ENCODE peak calls at places on chromosomes 5 and 9, in six cellular contexts. B is sigmoid colon, R is K562, V is HepG2, X is transverse colon, M is upper lobe of left lung. E is an unnamed sample.

GRCh38 chr9:7780261-7780988 is 19.2 kb downstream of the DMAC1 start:
- DNase-seq in R (no peak), V (no peak), X (no peak), M (no peak), B (no peak), E (no peak)

GRCh38 chr5:143106175-143106574 is 297.3 kb downstream of the NR3C1 start:
- DNase-seq in B (no peak), V (peak), R (no peak), X (no peak), M (peak), E (no peak)

GRCh38 chr5:55226027-55226933 is 835 bp downstream of the MCIDAS start:
- DNase-seq in B (no peak), R (peak), V (peak), X (peak), M (no peak), E (no peak)

GRCh38 chr5:149450199-149450598 is 71.1 kb upstream of the IL17B start:
- DNase-seq in X (peak), M (peak), V (no peak), R (no peak), B (peak), E (no peak)

GRCh38 chr5:139638090-139638735 is 9.9 kb upstream of the CXXC5 start:
- DNase-seq in X (peak), B (peak), V (no peak), M (peak), R (peak), E (peak)

GRCh38 chr5:16713386-16713928 is 96.7 kb upstream of the RETREG1 start:
- DNase-seq in V (no peak), M (no peak), R (no peak), B (no peak), X (peak), E (no peak)

GRCh38 chr9:131545003-131545785 is at the start of gene PRRT1B:
- DNase-seq in B (no peak), M (peak), R (no peak), X (peak), V (peak), E (no peak)

GRCh38 chr9:132943677-132944293 is 631 bp downstream of the TSC1 start:
- DNase-seq in M (no peak), V (no peak), B (no peak), X (peak), R (no peak), E (no peak)

GRCh38 chr9:136438909-136439549 is 616 bp downstream of the INPP5E start:
- DNase-seq in B (no peak), R (peak), V (no peak), M (peak), X (peak), E (no peak)

GRCh38 chr5:138468133-138468965 is 3.1 kb downstream of the EGR1 start:
- DNase-seq in M (no peak), B (no peak), X (no peak), R (no peak), V (no peak), E (no peak)

GRCh38 chr5:138465288-138466057 is at the start of gene EGR1:
- DNase-seq in M (peak), B (peak), R (peak), X (peak), V (peak), E (no peak)

GRCh38 chr5:138466058-138466899 is 1.0 kb downstream of the EGR1 start:
- DNase-seq in V (peak), B (no peak), M (peak), R (peak), X (peak), E (no peak)

GRCh38 chr5:138467711-138468132 is 2.4 kb downstream of the EGR1 start:
- DNase-seq in R (no peak), X (peak), M (no peak), V (no peak), B (no peak), E (peak)

GRCh38 chr5:138466900-138467710 is 1.8 kb downstream of the EGR1 start:
- DNase-seq in R (no peak), M (no peak), V (no peak), X (peak), B (no peak), E (peak)
- TF ChIP-seq POLR2A in R (peak), M (no peak), V (no peak), X (peak), B (no peak), E (no peak)

GRCh38 chr9:21505425-21506179 is 23.5 kb upstream of the IFNE start:
- DNase-seq in X (no peak), R (no peak), V (no peak), M (no peak), B (no peak), E (no peak)
- TF ChIP-seq POLR2AphosphoS5 in X (no peak), R (no peak), V (no peak), M (no peak), B (no peak), E (no peak)

GRCh38 chr9:137722481-137722880 is 103.7 kb downstream of the EHMT1 start:
- DNase-seq in B (no peak), R (no peak), M (no peak), X (no peak), V (no peak), E (no peak)
- TF ChIP-seq POLR2A in B (no peak), R (no peak), M (no peak), X (no peak), V (no peak), E (no peak)

GRCh38 chr5:151685749-151686672 is 704 bp downstream of the SPARC start:
- DNase-seq in B (no peak), X (no peak), R (no peak), M (no peak), V (no peak), E (no peak)

GRCh38 chr5:151684690-151685361 is 1.9 kb downstream of the SPARC start:
- DNase-seq in M (no peak), X (peak), B (peak), V (no peak), R (peak), E (no peak)

GRCh38 chr5:151683936-151684586 is 2.7 kb downstream of the SPARC start:
- DNase-seq in X (no peak), M (no peak), B (no peak), R (no peak), V (no peak), E (no peak)

GRCh38 chr5:151688406-151688805 is 1.7 kb upstream of the SPARC start:
- DNase-seq in X (no peak), B (no peak), M (no peak), V (no peak), R (no peak), E (no peak)

GRCh38 chr5:151686673-151687378 is at the start of gene SPARC:
- DNase-seq in V (no peak), X (peak), R (no peak), M (peak), B (peak), E (peak)
- TF ChIP-seq POLR2AphosphoS5 in V (no peak), X (peak), R (no peak), M (peak), B (peak), E (peak)

DNA sequence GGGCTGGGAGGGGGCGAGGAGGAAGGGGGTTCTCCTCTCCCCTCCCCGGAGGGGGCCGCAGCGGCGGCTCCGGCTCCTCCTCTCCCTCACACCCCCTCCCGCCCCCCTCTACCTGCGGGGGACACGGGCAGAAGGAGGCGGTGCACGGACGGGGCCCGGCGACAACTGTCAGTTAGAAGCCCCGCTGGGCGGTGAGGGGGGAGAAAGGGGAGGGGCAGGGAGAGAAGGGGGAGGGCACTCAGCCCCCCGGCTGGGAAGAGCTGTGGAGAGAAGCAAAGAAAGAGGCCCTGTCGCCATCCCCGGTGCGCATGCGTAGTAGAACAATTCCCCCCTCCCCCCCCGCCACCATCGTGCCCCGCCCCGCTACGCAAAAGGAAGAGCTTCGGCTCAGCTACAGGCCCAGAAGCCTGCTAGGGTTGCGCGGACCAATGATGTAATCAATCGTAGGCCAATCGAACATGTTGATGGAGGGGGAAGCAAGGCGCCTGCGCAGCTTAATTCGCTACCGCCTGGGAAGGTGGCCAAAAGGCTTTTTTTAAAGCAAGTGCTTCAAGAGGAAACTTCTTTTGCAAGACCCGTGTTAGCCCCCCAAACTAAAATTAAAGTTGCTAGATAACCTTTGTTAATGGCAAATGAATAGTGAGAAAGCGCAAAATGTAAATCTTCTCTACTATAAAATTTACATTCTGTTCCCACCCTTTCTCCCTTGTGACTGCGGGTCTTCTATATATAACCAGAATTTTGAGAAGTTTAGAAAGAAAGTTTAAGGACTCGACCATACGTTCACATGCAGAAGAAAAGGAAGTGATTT is 7.0 kb downstream of the RANBP6 start:
- DNase-seq in R (peak), B (peak), X (peak), M (peak), V (peak), E (peak)
- TF ChIP-seq POLR2A in R (peak), B (no peak), X (peak), M (no peak), V (peak), E (no peak)

DNA sequence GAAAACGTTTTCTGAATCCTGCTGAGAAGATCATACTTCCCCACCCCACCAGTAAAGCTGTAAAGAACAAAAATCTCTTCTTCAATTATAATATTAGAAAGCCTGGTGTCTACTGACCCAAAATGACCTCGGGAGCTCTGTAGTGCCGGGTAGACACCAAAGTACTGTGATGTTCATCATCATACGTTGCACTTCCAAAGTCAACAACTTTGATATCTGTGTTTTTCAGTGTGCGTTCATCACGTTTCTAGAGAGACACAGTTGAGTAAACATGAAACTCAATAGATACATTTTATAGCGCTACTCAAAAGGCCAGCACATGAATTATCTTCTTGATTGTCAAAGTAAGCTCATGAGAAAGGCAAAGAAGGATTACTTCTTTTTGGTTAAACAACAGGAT is 14.6 kb downstream of the CLK4 start:
- DNase-seq in X (no peak), M (no peak), V (no peak), B (no peak), R (no peak), E (no peak)
- TF ChIP-seq POLR2AphosphoS5 in X (no peak), M (no peak), V (no peak), B (no peak), R (no peak), E (no peak)

GRCh38 chr9:123105490-123105889 is 72.0 kb downstream of the GPR21 start:
- DNase-seq in R (no peak), B (no peak), V (no peak), X (no peak), M (no peak), E (no peak)

GRCh38 chr9:123104807-123105206 is 71.3 kb downstream of the GPR21 start:
- DNase-seq in M (no peak), X (no peak), B (no peak), V (no peak), R (no peak), E (no peak)

GRCh38 chr9:123109540-123110279 is 76.2 kb downstream of the GPR21 start:
- DNase-seq in M (no peak), X (no peak), R (no peak), V (peak), B (no peak), E (no peak)

GRCh38 chr9:123108976-123109375 is 75.5 kb downstream of the GPR21 start:
- DNase-seq in R (no peak), X (no peak), M (no peak), V (no peak), B (no peak), E (no peak)

DNA sequence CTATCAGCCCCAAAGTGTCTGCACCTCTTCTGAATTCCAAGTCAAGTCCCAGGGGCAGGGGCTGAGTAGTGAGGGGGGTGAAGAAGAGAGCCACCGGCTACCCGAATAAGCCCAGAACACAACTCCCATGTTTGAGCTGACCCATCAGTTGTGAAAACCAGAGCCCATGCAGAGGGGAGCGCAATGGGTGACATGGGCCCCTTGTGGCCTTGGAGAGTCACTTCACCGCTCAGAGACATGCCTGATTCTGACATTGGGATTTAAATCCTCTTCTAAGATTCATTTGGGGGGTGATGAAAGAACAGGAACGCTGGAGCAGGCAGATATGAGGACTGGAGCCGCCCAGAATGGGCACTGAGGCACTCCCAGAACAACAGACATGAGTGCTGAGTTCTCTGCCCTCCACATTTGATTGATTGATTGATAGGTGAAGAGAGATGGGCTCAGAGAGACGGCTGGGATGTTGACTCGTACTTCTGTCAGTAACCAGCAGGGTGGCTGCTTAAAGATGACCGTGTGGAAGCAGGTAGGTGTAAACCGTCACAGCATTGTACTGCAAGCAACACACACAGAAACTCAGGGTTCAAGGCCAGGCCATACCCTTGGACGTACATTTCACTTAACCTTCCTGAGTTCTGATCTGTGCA is 74.3 kb downstream of the GPR21 start:
- DNase-seq in X (no peak), R (peak), B (no peak), V (no peak), M (no peak), E (no peak)
- TF ChIP-seq POLR2A in X (no peak), R (no peak), B (no peak), V (no peak), M (no peak), E (no peak)